ENCODE peak calls at places on chromosomes 16 and 17, in nine cellular contexts. W is sigmoid colon; D is stimulated activated CD8-positive, alpha-beta memory T cell treated with anti-CD3 and anti-CD28 coated beads, Interleukin-4, amount 100 ng/mL, for 1 hour; G is islet precursor cell; M is sciatic nerve; S is HAP-1; E is cardiac muscle cell; I is SJSA1; N is activated effector memory CD4-positive, alpha-beta T cell treated with Interleukin-2 at 50 U/mL for 16 hours. F is an unnamed sample.

GRCh38 chr17:33112763-33113162 is 121.1 kb downstream of the SPACA3 start:
- DNase-seq in D (no peak), I (no peak), M (no peak), W (no peak), G (peak; percentile 85), E (no peak), S (no peak), N (no peak), F (no peak)

GRCh38 chr17:1455291-1455747 is 713 bp downstream of the CRK start:
- DNase-seq in M (peak; percentile 75), S (peak; percentile 58), E (peak; percentile 78), G (peak; percentile 88), I (peak; percentile 80), D (no peak), W (peak; percentile 89), N (peak; percentile 11), F (peak; percentile 34)

GRCh38 chr16:31250782-31251384 is 8.9 kb upstream of the ITGAM start:
- DNase-seq in N (no peak), E (no peak), I (no peak), M (no peak), D (no peak), S (no peak), G (no peak), W (no peak), F (no peak)

GRCh38 chr17:48052956-48053757 is 5.0 kb downstream of the NFE2L1 start:
- DNase-seq in S (no peak), M (peak; percentile 80), I (no peak), W (peak; percentile 92), N (no peak), G (no peak), E (peak; percentile 76), D (no peak), F (no peak)

GRCh38 chr17:58668598-58668935 is 23.3 kb downstream of the TEX14 start:
- DNase-seq in G (no peak), M (no peak), E (no peak), S (no peak), W (no peak), I (no peak), N (no peak), D (no peak), F (no peak)

GRCh38 chr16:69823831-69824563 is 61.9 kb downstream of the WWP2 start:
- DNase-seq in M (peak; percentile 63), D (no peak), W (peak; percentile 85), G (no peak), E (no peak), I (no peak), S (no peak), N (no peak), F (no peak)

GRCh38 chr17:42472709-42473521 is 14.2 kb downstream of the ATP6V0A1 start:
- DNase-seq in G (no peak), M (no peak), E (no peak), D (no peak), W (no peak), N (no peak), I (no peak), S (no peak), F (no peak)

GRCh38 chr16:71514476-71514875 is 11.8 kb upstream of the CHST4 start:
- DNase-seq in W (no peak), I (no peak), S (no peak), N (no peak), G (no peak), M (no peak), D (no peak), E (no peak), F (no peak)

GRCh38 chr17:15441315-15441714 is 26.1 kb downstream of the CDRT4 start:
- DNase-seq in N (no peak), E (no peak), S (no peak), D (no peak), G (peak; percentile 84), W (peak; percentile 2), I (no peak), M (no peak), F (no peak)

GRCh38 chr16:71460246-71460645 is 1.8 kb downstream of the ZNF23 start:
- DNase-seq in M (no peak), S (no peak), G (no peak), E (no peak), W (no peak), N (no peak), I (no peak), D (no peak), F (no peak)

F was measured in activated T-helper 2 cell treated with anti-CD3 and anti-CD28 coated beads, Interferon-gamma antibody, Interleukin-2, Interleukin-4, amounts not matched to agents 10 μg/mL and 5 μg/mL and 100 μg/mL, durations not matched to agents 14 hours and 24 hours and 36 hours.